ENCODE peak calls at places on chromosomes 5 and 9, in ten cellular contexts. A is fibroblast of the aortic adventitia, L is coronary artery, Q is AG04450, C is MM.1S, U is fibroblast of mammary gland, V is GM12864, H is psoas muscle, G is HCT116, R is upper lobe of right lung. D is an unnamed sample.

GRCh38 chr5:73828465-73828864 is 202.5 kb downstream of the ARHGEF28 start:
- DNase-seq in A (no peak), L (no peak), Q (no peak), C (no peak), U (no peak), V (no peak), H (no peak), G (no peak), R (no peak), D (no peak)

GRCh38 chr5:174528821-174529544 is 195.4 kb upstream of the MSX2 start:
- DNase-seq in A (no peak), L (no peak), Q (no peak), C (no peak), U (no peak), V (no peak), H (no peak), G (no peak), R (no peak), D (no peak)

GRCh38 chr5:5481206-5481605 is 58.7 kb downstream of the ICE1 start:
- DNase-seq in A (no peak), L (no peak), Q (no peak), C (peak; percentile 37), U (no peak), V (no peak), H (no peak), G (no peak), R (no peak), D (no peak)

GRCh38 chr5:40551706-40552557 is 127.8 kb upstream of the PTGER4 start:
- DNase-seq in A (peak; percentile 97), L (no peak), Q (peak; percentile 96), C (no peak), U (peak; percentile 96), V (no peak), H (no peak), G (no peak), R (no peak), D (no peak)

GRCh38 chr9:92564479-92564878 is 28.7 kb upstream of the ECM2 start:
- DNase-seq in A (peak; percentile 70), L (no peak), Q (peak; percentile 32), C (no peak), U (peak; percentile 75), V (no peak), H (no peak), G (no peak), R (no peak), D (no peak)

GRCh38 chr9:137825324-137825991 is 52.1 kb upstream of the CACNA1B start:
- DNase-seq in A (no peak), L (no peak), Q (no peak), C (no peak), U (no peak), V (no peak), H (no peak), G (no peak), R (no peak), D (peak; percentile 80)

GRCh38 chr5:133399247-133399891 is 213.0 kb downstream of the FSTL4 start:
- DNase-seq in A (no peak), L (peak; percentile 40), Q (no peak), C (no peak), U (no peak), V (no peak), H (no peak), G (no peak), R (no peak), D (no peak)

GRCh38 chr5:59917121-59917520 is 23.6 kb upstream of the PDE4D start:
- DNase-seq in A (no peak), L (no peak), Q (no peak), C (no peak), U (peak; percentile 12), V (no peak), H (no peak), G (no peak), R (no peak), D (no peak)

GRCh38 chr9:26324787-26325186 is 567.8 kb downstream of the CAAP1 start:
- DNase-seq in A (peak; percentile 39), L (no peak), Q (peak; percentile 33), C (no peak), U (peak; percentile 15), V (no peak), H (no peak), G (no peak), R (no peak), D (no peak)

GRCh38 chr5:180832638-180833068 is 28.4 kb downstream of the ZFP62 start:
- DNase-seq in A (no peak), L (no peak), Q (no peak), C (peak; percentile 67), U (no peak), V (peak; percentile 69), H (no peak), G (no peak), R (no peak), D (peak; percentile 63)

GRCh38 chr9:134502261-134503211 is 139.1 kb upstream of the COL5A1 start:
- DNase-seq in A (peak; percentile 97), L (peak; percentile 79), Q (peak; percentile 97), C (no peak), U (peak; percentile 97), V (no peak), H (peak; percentile 89), G (no peak), R (peak; percentile 68), D (no peak)

GRCh38 chr5:163888366-163888765 is 382.9 kb downstream of the MAT2B start:
- DNase-seq in A (peak; percentile 52), L (no peak), Q (no peak), C (no peak), U (peak; percentile 11), V (no peak), H (no peak), G (no peak), R (no peak), D (no peak)

GRCh38 chr9:104580562-104580961 is 11.6 kb downstream of the OR13C8 start:
- DNase-seq in A (no peak), L (no peak), Q (no peak), C (no peak), U (no peak), V (no peak), H (no peak), G (no peak), R (no peak), D (no peak)

DNA sequence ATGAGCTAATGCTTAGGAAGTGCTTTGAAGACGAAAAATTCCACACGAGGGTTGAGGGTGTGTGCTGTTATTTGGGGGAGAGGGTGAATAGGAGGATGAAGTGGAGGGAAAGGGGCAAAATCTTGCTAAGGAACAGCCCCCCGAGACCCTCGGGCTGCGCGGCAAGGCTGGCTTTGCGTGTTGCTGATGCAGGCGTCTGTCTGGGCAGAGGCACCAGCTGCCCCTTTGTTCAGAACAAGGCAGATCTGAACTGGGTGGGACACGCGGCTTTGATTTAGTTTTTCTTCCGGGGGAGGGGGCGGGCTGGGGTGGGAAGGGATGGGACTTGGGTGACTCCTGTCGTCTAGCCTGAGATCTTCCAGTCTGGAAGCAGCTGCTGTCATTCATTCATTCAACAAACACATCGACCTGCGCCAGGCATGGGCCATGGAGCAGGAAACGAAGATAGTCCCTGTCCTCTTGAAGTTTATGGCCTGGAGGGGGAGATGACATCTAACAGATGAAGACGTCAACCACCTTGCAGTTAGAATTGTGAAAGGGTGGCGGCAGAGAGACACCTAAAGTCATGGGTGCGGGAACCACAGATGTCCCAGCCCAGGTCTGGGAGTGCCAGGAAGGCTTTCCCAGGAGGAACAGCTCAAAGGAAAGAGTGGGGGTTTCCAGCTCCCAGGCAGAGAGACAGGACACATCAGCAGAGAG is 20.8 kb upstream of the IER5L start:
- DNase-seq in A (no peak), L (no peak), Q (no peak), C (no peak), U (no peak), V (no peak), H (no peak), G (no peak), R (no peak), D (no peak)
- TF ChIP-seq CTCF in A (no peak), L (no peak), Q (no peak), C (no peak), U (no peak), V (no peak), H (no peak), G (no peak), R (no peak), D (no peak)

DNA sequence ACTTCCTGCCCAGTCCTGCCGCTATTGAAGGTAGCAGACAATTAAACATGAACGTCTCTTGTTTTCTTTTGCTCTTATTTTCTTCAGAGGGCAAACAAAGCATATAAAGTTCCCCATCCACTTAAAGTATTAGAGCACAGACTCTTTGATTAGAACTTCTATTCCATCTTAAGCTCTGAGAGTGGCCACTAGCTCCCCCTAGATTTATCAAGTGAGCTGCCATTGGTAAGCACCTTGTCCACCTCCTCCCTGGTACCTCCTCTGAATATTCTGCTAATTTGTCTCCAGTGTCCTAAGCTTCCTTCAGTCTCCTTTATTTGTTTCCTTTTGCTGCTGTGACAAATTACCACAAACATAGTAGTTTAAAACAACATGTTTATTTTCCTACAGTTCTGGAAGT is 264.3 kb upstream of the KCNN2 start:
- DNase-seq in A (no peak), L (no peak), Q (no peak), C (no peak), U (no peak), V (no peak), H (no peak), G (no peak), R (no peak), D (no peak)
- TF ChIP-seq CTCF in A (no peak), L (no peak), Q (no peak), C (no peak), U (no peak), V (no peak), H (no peak), G (peak; percentile 8), R (no peak), D (no peak)

GRCh38 chr9:128027166-128027539 is 40.0 kb downstream of the NAIF1 start:
- DNase-seq in A (peak; percentile 20), L (no peak), Q (no peak), C (no peak), U (no peak), V (no peak), H (no peak), G (no peak), R (no peak), D (no peak)
- TF ChIP-seq CTCF in A (no peak), L (no peak), Q (no peak), C (no peak), U (no peak), V (no peak), H (no peak), G (no peak), R (no peak), D (no peak)

GRCh38 chr9:36835271-36835996 is 198.6 kb downstream of the PAX5 start:
- DNase-seq in A (no peak), L (no peak), Q (no peak), C (no peak), U (no peak), V (no peak), H (no peak), G (no peak), R (peak; percentile 50), D (no peak)

GRCh38 chr9:36831381-36832231 is 202.5 kb downstream of the PAX5 start:
- DNase-seq in A (no peak), L (no peak), Q (no peak), C (no peak), U (no peak), V (no peak), H (no peak), G (no peak), R (peak; percentile 41), D (no peak)

GRCh38 chr9:36834736-36835135 is 199.3 kb downstream of the PAX5 start:
- DNase-seq in A (no peak), L (no peak), Q (no peak), C (no peak), U (no peak), V (no peak), H (no peak), G (no peak), R (peak; percentile 30), D (no peak)

GRCh38 chr9:36832232-36832795 is 201.8 kb downstream of the PAX5 start:
- DNase-seq in A (no peak), L (no peak), Q (no peak), C (no peak), U (no peak), V (no peak), H (no peak), G (no peak), R (peak; percentile 53), D (no peak)

GRCh38 chr9:36833954-36834353 is 200.1 kb downstream of the PAX5 start:
- DNase-seq in A (no peak), L (no peak), Q (no peak), C (no peak), U (no peak), V (no peak), H (no peak), G (no peak), R (peak; percentile 41), D (no peak)
- TF ChIP-seq CTCF in A (no peak), L (no peak), Q (no peak), C (no peak), U (no peak), V (no peak), H (no peak), G (no peak), R (no peak), D (no peak)